ENCODE peak calls at places on chromosomes 13 and 19, in four cellular contexts. One of them, this sample, is unnamed.

GRCh38 chr13:113147206-113147605 is 11.2 kb upstream of the PROZ start:
- DNase-seq in astrocyte of the spinal cord: no peak
- DNase-seq in fibroblast of pulmonary artery: no peak
- DNase-seq in transverse colon: no peak
- DNase-seq in this sample: no peak

GRCh38 chr13:46633416-46633815 is 80.4 kb downstream of the LRCH1 start:
- DNase-seq in astrocyte of the spinal cord: peak; percentile 82
- DNase-seq in transverse colon: no peak
- DNase-seq in fibroblast of pulmonary artery: peak; percentile 81
- DNase-seq in this sample: no peak

GRCh38 chr13:98496239-98496668 is 80.7 kb downstream of the STK24 start:
- DNase-seq in transverse colon: peak; percentile 45
- DNase-seq in fibroblast of pulmonary artery: no peak
- DNase-seq in astrocyte of the spinal cord: no peak
- DNase-seq in this sample: no peak

GRCh38 chr13:86188170-86188569 is 389.0 kb upstream of the SLITRK6 start:
- DNase-seq in astrocyte of the spinal cord: no peak
- DNase-seq in fibroblast of pulmonary artery: no peak
- DNase-seq in transverse colon: no peak
- DNase-seq in this sample: no peak

GRCh38 chr19:1495051-1495798 is 4.2 kb downstream of the REEP6 start:
- DNase-seq in transverse colon: no peak
- DNase-seq in fibroblast of pulmonary artery: no peak
- DNase-seq in astrocyte of the spinal cord: no peak
- DNase-seq in this sample: no peak

GRCh38 chr19:35114656-35115537 is 726 bp upstream of the FXYD3 start:
- DNase-seq in fibroblast of pulmonary artery: peak; percentile 57
- DNase-seq in astrocyte of the spinal cord: peak; percentile 45
- DNase-seq in transverse colon: peak; percentile 86
- DNase-seq in this sample: no peak

GRCh38 chr13:30045916-30046704 is 195.7 kb upstream of the UBL3 start:
- DNase-seq in fibroblast of pulmonary artery: peak; percentile 44
- DNase-seq in transverse colon: no peak
- DNase-seq in astrocyte of the spinal cord: peak; percentile 65
- DNase-seq in this sample: no peak

GRCh38 chr13:80338781-80339577 is 1.9 kb downstream of the SPRY2 start:
- DNase-seq in astrocyte of the spinal cord: peak; percentile 84
- DNase-seq in transverse colon: peak; percentile 60
- DNase-seq in fibroblast of pulmonary artery: peak; percentile 87
- DNase-seq in this sample: no peak

GRCh38 chr13:72652681-72653080 is 74.7 kb downstream of the MZT1 start:
- DNase-seq in fibroblast of pulmonary artery: peak; percentile 17
- DNase-seq in transverse colon: no peak
- DNase-seq in astrocyte of the spinal cord: peak; percentile 25
- DNase-seq in this sample: no peak

GRCh38 chr19:40702337-40703012 is 12.0 kb upstream of the NUMBL start:
- DNase-seq in fibroblast of pulmonary artery: peak; percentile 39
- DNase-seq in transverse colon: no peak
- DNase-seq in astrocyte of the spinal cord: peak; percentile 15
- DNase-seq in this sample: no peak

GRCh38 chr19:55369651-55370304 is 485 bp downstream of the IL11 start:
- DNase-seq in transverse colon: no peak
- DNase-seq in astrocyte of the spinal cord: peak; percentile 66
- DNase-seq in fibroblast of pulmonary artery: peak; percentile 60
- DNase-seq in this sample: no peak

GRCh38 chr13:98626298-98626940 is 49.5 kb upstream of the STK24 start:
- DNase-seq in fibroblast of pulmonary artery: no peak
- DNase-seq in astrocyte of the spinal cord: no peak
- DNase-seq in transverse colon: no peak
- DNase-seq in this sample: no peak

GRCh38 chr13:74217816-74218215 is 83.6 kb upstream of the KLF12 start:
- DNase-seq in fibroblast of pulmonary artery: peak; percentile 25
- DNase-seq in astrocyte of the spinal cord: peak; percentile 72
- DNase-seq in transverse colon: no peak
- DNase-seq in this sample: no peak

GRCh38 chr13:30841161-30841560 is 64.9 kb upstream of the MEDAG start:
- DNase-seq in fibroblast of pulmonary artery: no peak
- DNase-seq in astrocyte of the spinal cord: peak; percentile 47
- DNase-seq in transverse colon: no peak
- DNase-seq in this sample: no peak

GRCh38 chr19:4016903-4017638 is 9.5 kb downstream of the PIAS4 start:
- DNase-seq in fibroblast of pulmonary artery: no peak
- DNase-seq in astrocyte of the spinal cord: no peak
- DNase-seq in transverse colon: no peak
- DNase-seq in this sample: no peak

GRCh38 chr19:40786060-40787037 is 8.3 kb downstream of the RAB4B start:
- DNase-seq in fibroblast of pulmonary artery: no peak
- DNase-seq in astrocyte of the spinal cord: no peak
- DNase-seq in transverse colon: no peak
- DNase-seq in this sample: no peak

GRCh38 chr13:42394361-42395065 is 122.6 kb downstream of the AKAP11 start:
- DNase-seq in astrocyte of the spinal cord: no peak
- DNase-seq in fibroblast of pulmonary artery: no peak
- DNase-seq in transverse colon: no peak
- DNase-seq in this sample: no peak
- H3K4me3 ChIP-seq in astrocyte of the spinal cord: no peak overlapping the region
- H3K4me3 ChIP-seq in fibroblast of pulmonary artery: no peak overlapping the region
- H3K4me3 ChIP-seq in transverse colon: no peak overlapping the region
- H3K4me3 ChIP-seq in this sample: no peak overlapping the region

DNA sequence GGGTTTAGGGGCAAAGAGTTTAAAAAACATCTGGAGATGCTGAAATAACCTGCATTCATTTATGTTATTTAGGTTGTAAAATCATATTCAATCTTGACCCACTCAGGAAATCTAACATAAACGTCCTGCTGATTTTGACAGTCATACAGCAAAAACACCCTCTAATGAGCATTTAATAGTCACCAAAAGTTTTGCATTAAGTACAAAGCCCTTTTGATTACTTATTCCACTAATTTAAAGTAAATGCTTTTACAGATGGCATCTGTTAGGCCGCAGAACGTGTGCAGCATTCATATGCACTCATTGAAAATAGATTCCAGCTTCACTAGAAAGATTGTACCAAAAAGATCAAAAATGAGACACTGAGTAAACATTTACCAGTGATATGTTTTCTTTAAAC is 1295.1 kb downstream of the EFNB2 start:
- DNase-seq in fibroblast of pulmonary artery: no peak
- DNase-seq in transverse colon: no peak
- DNase-seq in astrocyte of the spinal cord: no peak
- DNase-seq in this sample: no peak
- TF ChIP-seq CTCF in fibroblast of pulmonary artery: no peak
- TF ChIP-seq CTCF in transverse colon: no peak
- TF ChIP-seq CTCF in astrocyte of the spinal cord: no peak
- TF ChIP-seq CTCF in this sample: no peak

DNA sequence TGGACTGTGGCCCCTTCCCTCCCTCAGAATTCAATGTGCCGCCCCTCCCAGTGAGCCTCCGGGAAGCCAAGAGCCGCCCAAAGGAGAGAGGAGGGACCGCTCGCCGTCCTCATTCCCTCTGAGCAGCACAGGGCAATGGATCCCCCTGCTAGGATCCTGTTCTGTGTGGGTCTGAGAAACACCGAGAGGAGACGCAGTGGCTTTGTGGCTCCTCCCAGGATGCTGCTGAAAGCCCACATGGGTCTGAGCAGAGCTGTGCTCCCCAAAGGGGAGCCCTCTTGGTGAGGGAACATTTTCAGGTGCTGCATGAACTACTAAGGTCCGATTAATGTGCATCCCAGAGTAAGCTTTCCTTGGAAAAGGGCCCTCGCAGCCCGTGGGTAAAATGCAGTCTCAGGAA is 30.4 kb downstream of the DHRS12 start:
- DNase-seq in astrocyte of the spinal cord: no peak
- DNase-seq in fibroblast of pulmonary artery: no peak
- DNase-seq in transverse colon: no peak
- DNase-seq in this sample: no peak
- H3K4me3 ChIP-seq in astrocyte of the spinal cord: no peak overlapping the region
- H3K4me3 ChIP-seq in fibroblast of pulmonary artery: no peak overlapping the region
- H3K4me3 ChIP-seq in transverse colon: no peak overlapping the region
- H3K4me3 ChIP-seq in this sample: no peak overlapping the region

DNA sequence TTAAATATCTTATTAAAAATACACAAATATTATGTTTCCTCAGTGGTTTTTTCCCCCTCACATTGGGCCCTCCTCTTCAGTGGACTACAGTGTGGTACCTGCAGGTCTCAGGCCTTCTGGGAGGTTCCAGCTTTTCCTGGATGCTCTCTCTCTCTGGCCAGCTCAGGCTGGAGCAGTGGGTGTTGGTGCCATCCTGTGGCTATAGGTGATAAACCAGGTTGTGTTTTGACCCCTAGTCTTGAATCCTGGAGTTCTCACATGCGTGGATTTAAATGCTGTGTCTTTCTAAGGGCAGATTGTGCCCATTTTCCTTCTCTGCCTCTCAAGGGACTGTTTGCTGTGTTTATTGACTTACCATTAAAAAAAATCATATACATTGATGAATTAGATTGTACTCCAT is 41.2 kb upstream of the ZNF527 start:
- DNase-seq in transverse colon: no peak
- DNase-seq in astrocyte of the spinal cord: no peak
- DNase-seq in fibroblast of pulmonary artery: peak; percentile 14
- DNase-seq in this sample: no peak
- TF ChIP-seq CTCF in transverse colon: no peak
- TF ChIP-seq CTCF in astrocyte of the spinal cord: peak; percentile 9
- TF ChIP-seq CTCF in fibroblast of pulmonary artery: peak; percentile 17
- TF ChIP-seq CTCF in this sample: peak; percentile 29

GRCh38 chr13:34425307-34425949 is 516.6 kb upstream of the NBEA start:
- DNase-seq in astrocyte of the spinal cord: no peak
- DNase-seq in transverse colon: no peak
- DNase-seq in fibroblast of pulmonary artery: no peak
- DNase-seq in this sample: no peak
- H3K4me3 ChIP-seq in astrocyte of the spinal cord: no peak overlapping the region
- H3K4me3 ChIP-seq in transverse colon: no peak overlapping the region
- H3K4me3 ChIP-seq in fibroblast of pulmonary artery: no peak overlapping the region
- H3K4me3 ChIP-seq in this sample: no peak overlapping the region

DNA sequence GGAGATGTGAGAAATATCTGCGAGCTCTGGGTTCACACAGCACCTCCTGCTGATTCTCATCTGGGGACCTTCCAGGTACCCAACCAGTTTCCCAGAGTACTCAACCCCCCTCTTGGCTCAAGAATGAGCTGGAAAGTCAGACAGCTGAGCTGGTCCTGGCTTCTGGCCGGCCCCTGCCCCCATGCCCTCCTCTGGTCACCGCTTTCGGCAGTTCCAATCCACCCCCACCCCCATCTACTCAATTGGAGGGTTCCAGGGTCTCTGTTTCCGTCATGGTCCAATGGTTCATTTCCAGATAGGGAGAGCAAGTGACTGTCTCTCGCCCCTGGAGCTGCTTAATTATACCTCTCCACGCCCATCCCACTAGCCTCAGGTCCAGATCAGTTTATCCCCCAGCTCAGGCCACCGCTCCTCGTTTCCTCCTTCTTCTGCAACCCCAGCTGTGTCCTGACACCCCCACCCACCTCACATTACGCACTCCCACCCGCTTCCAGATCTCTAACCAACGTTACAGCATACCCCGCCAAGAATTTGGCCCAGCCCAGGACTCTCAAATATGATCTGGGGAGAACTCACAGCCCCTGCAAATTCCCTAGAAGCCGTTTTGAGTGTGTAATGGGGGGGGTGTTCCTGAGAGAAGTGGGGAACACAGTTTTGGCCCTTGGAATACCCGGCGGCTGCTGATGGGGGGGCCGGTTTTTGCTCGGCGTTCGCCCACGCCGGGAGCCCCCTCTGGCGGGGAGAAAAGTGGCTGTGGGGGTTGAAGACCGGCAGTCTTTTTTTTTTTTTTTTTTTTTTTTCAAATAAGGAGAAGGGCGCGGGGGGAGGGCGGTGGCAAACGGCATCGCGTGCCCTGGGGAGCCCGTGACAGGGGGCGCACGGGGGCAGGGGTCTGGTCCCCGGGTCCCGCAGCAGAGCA is 1.8 kb upstream of the PDE4A start:
- DNase-seq in transverse colon: no peak
- DNase-seq in fibroblast of pulmonary artery: no peak
- DNase-seq in astrocyte of the spinal cord: peak; percentile 41
- DNase-seq in this sample: no peak
- TF ChIP-seq CTCF in transverse colon: no peak
- TF ChIP-seq CTCF in fibroblast of pulmonary artery: no peak
- TF ChIP-seq CTCF in astrocyte of the spinal cord: peak; percentile 31
- TF ChIP-seq CTCF in this sample: peak; percentile 21

GRCh38 chr19:18895828-18896341 is at the start of gene CERS1:
- DNase-seq in transverse colon: no peak
- DNase-seq in fibroblast of pulmonary artery: no peak
- DNase-seq in astrocyte of the spinal cord: no peak
- DNase-seq in this sample: no peak
- H3K4me3 ChIP-seq in transverse colon: peak within 1 kb of the TSS; percentile 14
- H3K4me3 ChIP-seq in fibroblast of pulmonary artery: peak within 1 kb of the TSS; percentile 49
- H3K4me3 ChIP-seq in astrocyte of the spinal cord: peak within 1 kb of the TSS; percentile 30
- H3K4me3 ChIP-seq in this sample: peak within 1 kb of the TSS; percentile 60

This sample was measured in retinal pigment epithelial cell.